ENCODE peak calls at places on chromosomes 16 and 17, in four cellular contexts. One of them, this sample, is unnamed.

GRCh38 chr17:76957600-76958464 is 89.6 kb downstream of the MGAT5B start:
- DNase-seq in EL: no peak
- DNase-seq in C1 segment of cervical spinal cord: no peak
- DNase-seq in ACHN: no peak
- DNase-seq in this sample: no peak

GRCh38 chr16:17380613-17381012 is 90.1 kb downstream of the XYLT1 start:
- DNase-seq in C1 segment of cervical spinal cord: no peak
- DNase-seq in EL: no peak
- DNase-seq in ACHN: no peak
- DNase-seq in this sample: no peak

GRCh38 chr17:44552361-44552760 is 4.9 kb upstream of the FZD2 start:
- DNase-seq in C1 segment of cervical spinal cord: no peak
- DNase-seq in EL: no peak
- DNase-seq in ACHN: no peak
- DNase-seq in this sample: no peak

GRCh38 chr17:77508047-77508715 is 367.4 kb downstream of the SEC14L1 start:
- DNase-seq in C1 segment of cervical spinal cord: no peak
- DNase-seq in EL: no peak
- DNase-seq in ACHN: no peak
- DNase-seq in this sample: peak; percentile 17

GRCh38 chr16:89388536-89388935 is 101.8 kb downstream of the ANKRD11 start:
- DNase-seq in C1 segment of cervical spinal cord: no peak
- DNase-seq in EL: no peak
- DNase-seq in ACHN: no peak
- DNase-seq in this sample: no peak

GRCh38 chr16:56673916-56674315 is 4.3 kb downstream of the MT1H start:
- DNase-seq in ACHN: no peak
- DNase-seq in EL: no peak
- DNase-seq in C1 segment of cervical spinal cord: no peak
- DNase-seq in this sample: peak; percentile 33

GRCh38 chr16:85798901-85799496 is 345 bp downstream of the EMC8 start:
- DNase-seq in ACHN: peak; percentile 37
- DNase-seq in C1 segment of cervical spinal cord: peak; percentile 62
- DNase-seq in EL: peak; percentile 36
- DNase-seq in this sample: peak; percentile 35

GRCh38 chr16:59859606-59860402 is 1125.7 kb upstream of the GOT2 start:
- DNase-seq in C1 segment of cervical spinal cord: no peak
- DNase-seq in ACHN: no peak
- DNase-seq in EL: peak; percentile 15
- DNase-seq in this sample: no peak